ENCODE peak calls at places on chromosomes 6 and 20, in ten cellular contexts. I, E, D, C, W, Q, J, S, V and L are unnamed samples.
A peak's percentile ranks its signal among the peaks of the same experiment; 100 is the strongest.

GRCh38 chr6:129592516-129593232 is 117.3 kb downstream of the ARHGAP18 start:
- DNase-seq in D (no peak), Q (no peak), I (no peak), W (no peak), C (no peak), E (no peak), S (no peak), J (no peak), V (no peak), L (no peak)

GRCh38 chr6:33126101-33126714 is 50.4 kb downstream of the HLA-DPB1 start:
- DNase-seq in C (no peak), E (no peak), S (no peak), D (peak; percentile 75), I (peak; percentile 6), Q (peak; percentile 55), J (no peak), V (peak; percentile 40), W (no peak), L (no peak)

GRCh38 chr6:140039343-140039742 is 664.9 kb upstream of the CITED2 start:
- DNase-seq in D (no peak), W (no peak), Q (no peak), E (no peak), J (no peak), I (no peak), C (no peak), V (no peak), S (no peak), L (no peak)

GRCh38 chr20:4898282-4898681 is 103.0 kb downstream of the SLC23A2 start:
- DNase-seq in Q (no peak), D (no peak), C (peak; percentile 80), V (peak; percentile 75), E (no peak), W (peak; percentile 35), J (no peak), I (peak; percentile 89), S (peak; percentile 43), L (no peak)

GRCh38 chr20:7171911-7172310 is 404.4 kb downstream of the BMP2 start:
- DNase-seq in V (no peak), Q (no peak), S (peak; percentile 41), D (no peak), E (no peak), C (peak; percentile 89), I (peak; percentile 32), J (no peak), W (no peak), L (no peak)

GRCh38 chr20:57139342-57140093 is 126.9 kb downstream of the BMP7 start:
- DNase-seq in Q (no peak), E (no peak), I (no peak), C (no peak), W (no peak), V (no peak), D (no peak), J (no peak), S (no peak), L (no peak)

GRCh38 chr20:8331740-8332412 is 199.8 kb downstream of the PLCB1 start:
- DNase-seq in E (no peak), V (peak; percentile 54), J (no peak), C (peak; percentile 15), S (peak; percentile 17), D (no peak), Q (no peak), I (peak; percentile 52), W (peak; percentile 11), L (no peak)

GRCh38 chr6:53567701-53568100 is 22.8 kb upstream of the GCLC start:
- DNase-seq in C (no peak), J (no peak), E (no peak), V (no peak), W (no peak), S (no peak), I (no peak), D (no peak), Q (no peak), L (no peak)

GRCh38 chr6:108598316-108598863 is 37.7 kb downstream of the FOXO3 start:
- DNase-seq in W (no peak), J (no peak), E (no peak), S (no peak), V (no peak), Q (peak; percentile 73), C (no peak), D (peak; percentile 40), I (peak; percentile 30), L (no peak)

GRCh38 chr6:15842718-15843117 is 179.9 kb upstream of the DTNBP1 start:
- DNase-seq in W (peak; percentile 3), S (no peak), J (no peak), I (no peak), D (no peak), V (no peak), C (no peak), E (no peak), Q (no peak), L (no peak)

GRCh38 chr6:30515967-30516753 is 26.9 kb downstream of the HLA-E start:
- DNase-seq in J (peak; percentile 85), I (peak; percentile 74), E (peak; percentile 81), D (peak; percentile 93), C (peak; percentile 91), V (peak; percentile 86), S (peak; percentile 82), Q (peak; percentile 99), W (peak; percentile 8), L (peak; percentile 82)

GRCh38 chr6:169487579-169488205 is 214.1 kb downstream of the WDR27 start:
- DNase-seq in W (no peak), C (no peak), J (no peak), E (no peak), S (no peak), D (no peak), Q (peak; percentile 8), I (no peak), V (peak; percentile 4), L (no peak)

GRCh38 chr20:23820493-23820892 is 6.0 kb downstream of the CST2 start:
- DNase-seq in E (no peak), W (no peak), C (no peak), V (no peak), D (no peak), I (no peak), S (no peak), J (no peak), Q (no peak), L (no peak)

GRCh38 chr6:12748815-12749521 is 32.4 kb downstream of the PHACTR1 start:
- DNase-seq in C (no peak), D (no peak), E (peak; percentile 48), J (peak; percentile 74), Q (no peak), W (no peak), V (no peak), I (peak; percentile 4), S (no peak), L (no peak)

GRCh38 chr6:89680150-89680549 is 41.6 kb upstream of the LYRM2 start:
- DNase-seq in C (no peak), V (no peak), Q (no peak), E (no peak), W (no peak), I (no peak), D (no peak), J (no peak), S (no peak), L (no peak)

GRCh38 chr20:17655286-17655651 is 26.8 kb downstream of the RRBP1 start:
- DNase-seq in W (no peak), D (no peak), Q (no peak), C (no peak), V (no peak), I (no peak), E (no peak), J (no peak), S (no peak), L (no peak)

GRCh38 chr20:1817577-1818211 is 77.5 kb upstream of the SIRPA start:
- DNase-seq in E (no peak), Q (no peak), I (no peak), D (no peak), W (no peak), S (no peak), C (no peak), J (no peak), V (no peak), L (no peak)

GRCh38 chr6:64932486-64932885 is 774.5 kb downstream of the EYS start:
- DNase-seq in I (no peak), S (peak; percentile 8), Q (no peak), J (no peak), D (no peak), V (no peak), E (no peak), W (no peak), C (peak; percentile 45), L (peak; percentile 21)

GRCh38 chr6:3500262-3501001 is 43.6 kb upstream of the SLC22A23 start:
- DNase-seq in C (peak; percentile 58), E (peak; percentile 34), D (no peak), J (no peak), S (no peak), I (no peak), Q (no peak), W (no peak), V (no peak), L (no peak)

GRCh38 chr6:26197736-26198625 is 110.8 kb downstream of the HFE start:
- DNase-seq in Q (peak; percentile 90), S (no peak), C (peak; percentile 17), J (no peak), W (no peak), E (peak; percentile 29), D (peak; percentile 84), I (no peak), V (peak; percentile 61), L (peak; percentile 72)